ENCODE peak calls at places on chromosomes 3 and 15, in nine cellular contexts. V is iPS-NIHi11; O is iPS DF 19.7; I is C1 segment of cervical spinal cord; C is stimulated activated CD8-positive, alpha-beta memory T cell treated with anti-CD3 and anti-CD28 coated beads, Interleukin-15, amount 100 ng/mL, for 1 hour; A is NCI-H510A treated with DMSO at 0.1 percent for 48 hours; K is activated gamma-delta T cell treated with Interleukin-2 at 50 U/mL for 16 hours; E is CD8-positive, alpha-beta T cell; U is dorsolateral prefrontal cortex. X is an unnamed sample.

GRCh38 chr15:45884289-45884688 is 249.5 kb downstream of the SQOR start:
- DNase-seq in V (no peak), C (no peak), E (no peak), K (no peak), O (no peak), U (no peak), A (no peak), I (no peak), X (no peak)

GRCh38 chr3:195849322-195850074 is 37.8 kb upstream of the MUC4 start:
- DNase-seq in V (peak), O (no peak), A (peak), C (no peak), U (no peak), E (no peak), K (no peak), I (no peak), X (no peak)

GRCh38 chr3:155744626-155745324 is at the start of gene PLCH1:
- DNase-seq in U (peak), I (no peak), V (peak), A (peak), C (no peak), K (peak), E (peak), O (peak), X (peak)

GRCh38 chr3:39294446-39295183 is 14.8 kb upstream of the CX3CR1 start:
- DNase-seq in C (no peak), O (no peak), K (no peak), I (no peak), U (no peak), A (no peak), E (no peak), V (no peak), X (no peak)

GRCh38 chr3:69096299-69096698 is 11.6 kb downstream of the ARL6IP5 start:
- DNase-seq in U (no peak), V (no peak), O (no peak), C (no peak), K (no peak), I (no peak), E (no peak), A (no peak), X (no peak)

GRCh38 chr3:74510261-74510660 is 104.2 kb downstream of the CNTN3 start:
- DNase-seq in I (no peak), U (no peak), V (no peak), K (no peak), O (no peak), A (no peak), E (no peak), C (no peak), X (no peak)

GRCh38 chr3:194537732-194538247 is 51.0 kb upstream of the ATP13A3 start:
- DNase-seq in O (no peak), I (no peak), V (peak), K (no peak), U (no peak), C (no peak), A (peak), E (no peak), X (no peak)

GRCh38 chr15:81170504-81170903 is 26.2 kb upstream of the IL16 start:
- DNase-seq in A (peak), I (no peak), E (no peak), O (no peak), V (no peak), K (no peak), U (no peak), C (no peak), X (no peak)

GRCh38 chr15:56249080-56249479 is 5.4 kb upstream of the RFX7 start:
- DNase-seq in E (no peak), A (no peak), C (no peak), K (no peak), U (no peak), O (peak), I (no peak), V (peak), X (no peak)

GRCh38 chr15:95825198-95825597 is 505.3 kb upstream of the NR2F2 start:
- DNase-seq in K (no peak), U (no peak), A (peak), V (no peak), O (no peak), E (no peak), I (no peak), C (no peak), X (no peak)

GRCh38 chr15:70783041-70783440 is 19.7 kb upstream of the UACA start:
- DNase-seq in E (no peak), C (no peak), I (no peak), V (no peak), O (no peak), K (no peak), A (no peak), U (no peak), X (no peak)

GRCh38 chr15:89783111-89783860 is 7.2 kb downstream of the MESP2 start:
- DNase-seq in A (no peak), K (no peak), V (peak), U (no peak), E (no peak), I (no peak), O (no peak), C (no peak), X (no peak)

GRCh38 chr15:52699457-52699856 is 20.3 kb upstream of the ATOSA start:
- DNase-seq in O (no peak), I (no peak), A (no peak), C (no peak), K (no peak), V (no peak), E (no peak), U (no peak), X (no peak)

GRCh38 chr15:68559342-68560310 is 19.2 kb upstream of the CORO2B start:
- DNase-seq in A (peak), E (peak), K (peak), C (peak), I (peak), V (peak), U (peak), O (no peak), X (peak)

GRCh38 chr3:167814441-167814951 is 79.0 kb downstream of the SERPINI1 start:
- DNase-seq in V (no peak), C (no peak), O (no peak), E (no peak), A (no peak), U (peak), K (no peak), I (peak), X (no peak)

GRCh38 chr3:14780927-14781507 is 37.7 kb upstream of the FGD5 start:
- DNase-seq in K (no peak), U (no peak), E (no peak), V (peak), C (no peak), O (peak), I (no peak), A (peak), X (no peak)

GRCh38 chr3:120569224-120569915 is 26.8 kb upstream of the NDUFB4 start:
- DNase-seq in E (no peak), A (no peak), U (no peak), K (no peak), O (no peak), C (no peak), I (no peak), V (no peak), X (no peak)

GRCh38 chr15:26771168-26771916 is 1.5 kb downstream of the GABRB3 start:
- DNase-seq in I (no peak), V (peak), E (no peak), K (no peak), C (no peak), A (peak), O (no peak), U (peak), X (no peak)

GRCh38 chr3:107525101-107525953 is 2.6 kb downstream of the BBX start:
- DNase-seq in O (no peak), U (peak), K (peak), A (peak), V (peak), I (peak), C (no peak), E (peak), X (peak)

GRCh38 chr15:92155941-92156340 is 237.7 kb upstream of the ST8SIA2 start:
- DNase-seq in C (no peak), O (no peak), A (no peak), K (no peak), I (no peak), U (no peak), E (no peak), V (no peak), X (no peak)

GRCh38 chr3:14542656-14543055 is 2.5 kb upstream of the GRIP2 start:
- DNase-seq in I (no peak), V (no peak), U (no peak), C (no peak), O (no peak), K (no peak), A (no peak), E (no peak), X (no peak)

GRCh38 chr3:119672791-119673190 is 4.4 kb downstream of the COX17 start:
- DNase-seq in A (no peak), U (no peak), E (no peak), O (no peak), K (no peak), I (no peak), C (no peak), V (no peak), X (no peak)